ENCODE peak calls at places on chromosome 14, in five cellular contexts. Q is NT2/D1; D is aorta; E is EH; Y is stimulated activated CD8-positive, alpha-beta memory T cell treated with anti-CD3 and anti-CD28 coated beads, Interleukin-7, amount 100 ng/mL, for 1 hour. F is an unnamed sample.

GRCh38 chr14:75022655-75023054 is 19.9 kb downstream of the EIF2B2 start:
- DNase-seq in E (no peak), D (no peak), Y (no peak), Q (no peak), F (no peak)

GRCh38 chr14:101476258-101476930 is 84.9 kb upstream of the DIO3 start:
- DNase-seq in E (no peak), Q (no peak), Y (no peak), D (no peak), F (no peak)

GRCh38 chr14:31926123-31926522 is 151.0 kb upstream of the ARHGAP5 start:
- DNase-seq in Q (peak), E (peak), D (no peak), Y (no peak), F (no peak)

GRCh38 chr14:94408546-94409095 is 20.2 kb upstream of the SERPINA1 start:
- DNase-seq in E (peak), Y (no peak), Q (no peak), D (no peak), F (no peak)

GRCh38 chr14:80567905-80568512 is 356.7 kb upstream of the DIO2 start:
- DNase-seq in Q (no peak), Y (no peak), D (no peak), E (peak), F (no peak)

GRCh38 chr14:68384881-68385280 is 408.0 kb downstream of the ZFP36L1 start:
- DNase-seq in E (no peak), Q (no peak), D (no peak), Y (no peak), F (no peak)

GRCh38 chr14:58805605-58806358 is 168.0 kb downstream of the DACT1 start:
- DNase-seq in Y (no peak), D (no peak), E (peak), Q (no peak), F (no peak)

GRCh38 chr14:101780887-101781239 is 19.4 kb downstream of the PPP2R5C start:
- DNase-seq in D (no peak), Y (no peak), E (no peak), Q (no peak), F (no peak)

GRCh38 chr14:78782551-78782950 is 612.4 kb downstream of the NRXN3 start:
- DNase-seq in Y (no peak), Q (no peak), E (no peak), D (no peak), F (no peak)

GRCh38 chr14:91399868-91400640 is 17.6 kb downstream of the CCDC88C start:
- DNase-seq in Y (no peak), E (no peak), Q (no peak), D (no peak), F (no peak)

GRCh38 chr14:33014710-33015109 is 76.0 kb downstream of the NPAS3 start:
- DNase-seq in E (no peak), D (no peak), Q (no peak), Y (no peak), F (no peak)

GRCh38 chr14:99802301-99803105 is 9.3 kb downstream of the EML1 start:
- DNase-seq in E (peak), D (no peak), Q (no peak), Y (no peak), F (no peak)

GRCh38 chr14:69535230-69535848 is 39.3 kb downstream of the CCDC177 start:
- DNase-seq in E (peak), Y (no peak), D (no peak), Q (no peak), F (no peak)

GRCh38 chr14:33465952-33466700 is 484.7 kb downstream of the EGLN3 start:
- DNase-seq in Y (no peak), Q (no peak), D (no peak), E (peak), F (no peak)

GRCh38 chr14:60348211-60348610 is 99.2 kb downstream of the PPM1A start:
- DNase-seq in E (no peak), Q (no peak), D (no peak), Y (no peak), F (no peak)

GRCh38 chr14:26887842-26888241 is 290.0 kb upstream of the NOVA1 start:
- DNase-seq in Y (no peak), Q (no peak), E (no peak), D (peak), F (no peak)

GRCh38 chr14:78075033-78075432 is 95.1 kb upstream of the NRXN3 start:
- DNase-seq in Y (no peak), E (no peak), Q (no peak), D (no peak), F (no peak)

F was measured in GOT3.